ENCODE peak calls at places on chromosomes 16 and 17, in ten cellular contexts. T is stomach, H is transverse colon, O is testis, W is heart left ventricle, L is sigmoid colon, E is adrenal gland, I is A549, V is tibial nerve, K is gastrocnemius medialis. Y is an unnamed sample.

GRCh38 chr17:15081008-15081407 is 184.1 kb downstream of the PMP22 start:
- DNase-seq in H (no peak), T (no peak), W (no peak), I (no peak), O (no peak), V (no peak), E (no peak), K (no peak), L (no peak), Y (no peak)

GRCh38 chr17:40687106-40687505 is 16.4 kb downstream of the KRT24 start:
- DNase-seq in K (no peak), H (no peak), L (no peak), V (no peak), O (no peak), E (no peak), I (no peak), W (no peak), T (no peak), Y (no peak)

GRCh38 chr16:88681709-88682451 is 4.4 kb downstream of the SNAI3 start:
- DNase-seq in L (no peak), T (peak), K (peak), I (no peak), W (peak), O (peak), H (peak), E (no peak), V (peak), Y (no peak)

GRCh38 chr17:66406701-66407644 is 104.6 kb downstream of the PRKCA start:
- DNase-seq in H (no peak), K (no peak), E (no peak), W (no peak), I (no peak), L (no peak), V (no peak), O (no peak), T (no peak), Y (no peak)

GRCh38 chr16:66952430-66953139 is 8.5 kb upstream of the CES3 start:
- DNase-seq in I (no peak), W (no peak), O (no peak), E (no peak), T (no peak), H (no peak), K (no peak), L (no peak), V (no peak), Y (no peak)

GRCh38 chr16:1010815-1011214 is 29.2 kb downstream of the SOX8 start:
- DNase-seq in W (no peak), E (no peak), V (no peak), I (no peak), K (no peak), H (no peak), T (no peak), O (no peak), L (no peak), Y (no peak)

GRCh38 chr17:44122825-44123355 is 551 bp downstream of the HDAC5 start:
- DNase-seq in T (no peak), I (no peak), E (no peak), O (no peak), K (no peak), W (no peak), V (no peak), L (no peak), H (peak), Y (no peak)

GRCh38 chr17:36657763-36658490 is 56.5 kb downstream of the MRM1 start:
- DNase-seq in I (no peak), K (no peak), W (no peak), H (peak), O (peak), L (no peak), E (peak), V (no peak), T (peak), Y (no peak)

GRCh38 chr17:32268734-32269288 is 3.2 kb downstream of the RHBDL3 start:
- DNase-seq in E (no peak), H (no peak), L (no peak), I (no peak), V (no peak), K (no peak), O (no peak), W (no peak), T (no peak), Y (no peak)

DNA sequence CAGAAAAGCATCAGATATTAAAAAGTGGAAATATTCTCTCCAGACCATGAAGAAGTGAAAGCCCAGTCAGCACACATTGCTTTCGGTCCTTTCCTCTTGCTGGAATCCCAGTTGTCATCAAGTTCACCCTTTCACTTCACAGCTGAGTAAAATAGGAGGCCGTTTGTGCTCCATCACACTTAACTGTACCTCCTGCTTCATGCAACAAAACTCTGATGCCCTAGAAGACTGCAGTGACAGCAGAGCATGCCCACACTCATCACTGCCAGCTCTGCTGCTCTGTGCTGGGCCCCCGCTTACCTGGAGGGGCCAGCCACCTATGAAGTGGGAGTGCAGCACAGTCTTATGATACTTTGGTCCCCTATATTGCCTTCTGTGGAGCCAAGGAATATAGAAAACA is 62.5 kb downstream of the N4BP1 start:
- DNase-seq in V (no peak), L (no peak), O (no peak), T (no peak), E (no peak), I (no peak), W (no peak), H (no peak), K (no peak), Y (no peak)
- H3K27ac ChIP-seq in V (no peak), L (no peak), O (no peak), T (no peak), E (no peak), I (no peak), W (peak), H (no peak), K (no peak), Y (no peak)

GRCh38 chr17:45951403-45951802 is 47.6 kb upstream of the STH start:
- DNase-seq in I (no peak), K (no peak), L (peak), H (no peak), T (no peak), W (no peak), O (no peak), E (no peak), V (no peak), Y (no peak)
- TF ChIP-seq POLR2A in I (no peak), K (no peak), L (no peak), H (no peak), T (no peak), W (no peak), O (no peak), E (no peak), V (no peak), Y (no peak)

GRCh38 chr17:52159159-52159809 is 770 bp upstream of the CA10 start:
- DNase-seq in H (no peak), O (no peak), V (no peak), W (no peak), L (no peak), E (no peak), K (no peak), I (no peak), T (no peak), Y (no peak)
- H3K4me3 ChIP-seq in H (no peak), O (peak), V (no peak), W (no peak), L (no peak), E (no peak), K (peak), I (no peak), T (peak), Y (peak)

GRCh38 chr16:50999181-50999580 is 151.9 kb downstream of the SALL1 start:
- DNase-seq in V (no peak), I (no peak), H (no peak), T (no peak), E (no peak), O (no peak), L (no peak), W (no peak), K (no peak), Y (no peak)

GRCh38 chr16:51003850-51004566 is 147.1 kb downstream of the SALL1 start:
- DNase-seq in L (no peak), O (no peak), K (no peak), V (no peak), T (peak), I (no peak), W (no peak), E (no peak), H (no peak), Y (no peak)

GRCh38 chr16:51008037-51008436 is 143.0 kb downstream of the SALL1 start:
- DNase-seq in L (no peak), E (no peak), H (no peak), I (no peak), V (no peak), W (no peak), K (no peak), T (no peak), O (no peak), Y (no peak)

GRCh38 chr16:50998411-50998810 is 152.7 kb downstream of the SALL1 start:
- DNase-seq in T (no peak), E (no peak), K (no peak), W (no peak), L (no peak), O (no peak), V (no peak), I (no peak), H (no peak), Y (no peak)

GRCh38 chr16:51002889-51003490 is 148.1 kb downstream of the SALL1 start:
- DNase-seq in W (no peak), T (peak), L (no peak), O (no peak), V (no peak), E (no peak), K (no peak), H (no peak), I (no peak), Y (no peak)
- H3K27ac ChIP-seq in W (no peak), T (peak), L (no peak), O (no peak), V (no peak), E (no peak), K (no peak), H (no peak), I (no peak), Y (no peak)

GRCh38 chr17:50380369-50381259 is 7.6 kb downstream of the EME1 start:
- DNase-seq in K (no peak), I (no peak), H (no peak), W (no peak), T (no peak), E (no peak), O (no peak), V (no peak), L (no peak), Y (no peak)
- TF ChIP-seq POLR2A in K (no peak), I (no peak), H (no peak), W (no peak), T (no peak), E (no peak), O (no peak), V (no peak), L (no peak), Y (no peak)

GRCh38 chr16:22070361-22071351 is 21.7 kb upstream of the VWA3A start:
- DNase-seq in T (peak), W (no peak), V (peak), H (no peak), I (no peak), K (no peak), E (no peak), O (no peak), L (no peak), Y (no peak)
- H3K4me3 ChIP-seq in T (no peak), W (no peak), V (peak), H (no peak), I (no peak), K (no peak), E (no peak), O (no peak), L (no peak), Y (peak)